ENCODE peak calls at places on chromosome 1, in nine cellular contexts. Q is effector memory CD4-positive, alpha-beta T cell; B is endodermal cell; X is mesendoderm; K is Peyer's patch; M is coronary artery; G is RWPE1; C is CD8-positive, alpha-beta T cell; R is right atrium auricular region. S is an unnamed sample.

GRCh38 chr1:41381691-41382530 is 20.7 kb downstream of the FOXO6 start:
- DNase-seq in X (no peak), B (peak), C (peak), K (peak), M (no peak), Q (no peak), R (no peak), G (peak), S (no peak)

GRCh38 chr1:156476501-156477298 is 23.9 kb downstream of the MEF2D start:
- DNase-seq in K (no peak), X (peak), Q (no peak), B (peak), R (no peak), M (no peak), C (peak), G (no peak), S (no peak)

GRCh38 chr1:21924503-21925005 is 12.6 kb downstream of the HSPG2 start:
- DNase-seq in C (no peak), Q (no peak), X (no peak), K (no peak), G (no peak), M (no peak), B (no peak), R (peak), S (no peak)

GRCh38 chr1:40740039-40740991 is 43.3 kb upstream of the KCNQ4 start:
- DNase-seq in Q (no peak), R (no peak), B (no peak), K (no peak), X (no peak), G (no peak), M (no peak), C (no peak), S (no peak)

GRCh38 chr1:248873993-248874671 is 15.2 kb upstream of the ZNF692 start:
- DNase-seq in B (peak), C (peak), Q (peak), K (peak), M (no peak), G (peak), R (peak), X (peak), S (peak)

GRCh38 chr1:53979712-53980450 is 33.7 kb downstream of the LRRC42 start:
- DNase-seq in B (peak), M (no peak), G (no peak), X (no peak), K (no peak), R (no peak), C (no peak), Q (no peak), S (no peak)

GRCh38 chr1:69611316-69611715 is 43.6 kb downstream of the LRRC7 start:
- DNase-seq in M (no peak), B (no peak), X (no peak), R (no peak), C (no peak), Q (no peak), G (no peak), K (no peak), S (no peak)

GRCh38 chr1:223726380-223727001 is 14.2 kb downstream of the CAPN2 start:
- DNase-seq in Q (peak), B (peak), G (peak), K (no peak), X (peak), M (peak), C (peak), R (peak), S (no peak)

GRCh38 chr1:247324913-247325312 is 6.8 kb downstream of the ZNF496 start:
- DNase-seq in G (no peak), B (no peak), R (no peak), X (no peak), M (no peak), Q (no peak), K (no peak), C (no peak), S (no peak)

GRCh38 chr1:23718482-23718881 is 24.8 kb upstream of the ELOA start:
- DNase-seq in K (no peak), M (no peak), G (peak), Q (no peak), C (no peak), B (peak), X (peak), R (no peak), S (no peak)

GRCh38 chr1:92461364-92462097 is 25.2 kb downstream of the GFI1 start:
- DNase-seq in C (no peak), Q (no peak), M (no peak), K (no peak), B (no peak), R (no peak), G (no peak), X (no peak), S (no peak)

GRCh38 chr1:179760521-179760920 is 17.4 kb downstream of the FAM163A start:
- DNase-seq in X (no peak), B (no peak), G (no peak), R (no peak), M (no peak), Q (no peak), C (no peak), K (no peak), S (no peak)

GRCh38 chr1:2628933-2629626 is 3.7 kb downstream of the MMEL1 start:
- DNase-seq in B (peak), C (no peak), Q (no peak), X (no peak), R (no peak), K (no peak), G (no peak), M (no peak), S (peak)

GRCh38 chr1:221858758-221859157 is 116.9 kb upstream of the DUSP10 start:
- DNase-seq in B (no peak), K (no peak), Q (no peak), R (no peak), C (no peak), G (peak), X (no peak), M (no peak), S (no peak)

GRCh38 chr1:10635385-10635896 is 160.7 kb downstream of the PEX14 start:
- DNase-seq in Q (no peak), M (no peak), G (peak), C (no peak), B (no peak), X (no peak), K (no peak), R (no peak), S (peak)

GRCh38 chr1:6440198-6441126 is 15.9 kb downstream of the ESPN start:
- DNase-seq in C (peak), K (peak), G (peak), X (peak), M (no peak), Q (peak), B (peak), R (no peak), S (no peak)

GRCh38 chr1:1250828-1251284 is 4.3 kb upstream of the C1QTNF12 start:
- DNase-seq in X (no peak), M (no peak), K (no peak), B (no peak), Q (peak), R (no peak), G (peak), C (peak), S (no peak)

GRCh38 chr1:60078182-60078581 is 4.6 kb upstream of the C1orf87 start:
- DNase-seq in X (no peak), R (no peak), B (no peak), M (no peak), C (no peak), G (no peak), K (no peak), Q (no peak), S (no peak)

GRCh38 chr1:201902198-201902597 is 13.5 kb downstream of the SHISA4 start:
- DNase-seq in C (no peak), Q (no peak), M (no peak), B (no peak), X (no peak), R (no peak), G (no peak), K (no peak), S (no peak)

GRCh38 chr1:201903135-201903534 is 14.4 kb downstream of the SHISA4 start:
- DNase-seq in G (no peak), M (peak), Q (no peak), C (no peak), B (no peak), R (no peak), X (peak), K (no peak), S (peak)

GRCh38 chr1:201905234-201905890 is 16.7 kb downstream of the SHISA4 start:
- DNase-seq in C (no peak), R (no peak), Q (no peak), G (no peak), X (no peak), K (no peak), M (no peak), B (no peak), S (no peak)

GRCh38 chr1:201906336-201906735 is 17.6 kb downstream of the SHISA4 start:
- DNase-seq in X (no peak), Q (no peak), K (no peak), B (no peak), R (no peak), G (no peak), C (no peak), M (no peak), S (no peak)

GRCh38 chr1:201904579-201904978 is 15.9 kb downstream of the SHISA4 start:
- DNase-seq in Q (no peak), M (no peak), R (no peak), B (no peak), K (no peak), C (no peak), G (peak), X (peak), S (no peak)
- H3K27ac ChIP-seq in Q (no peak), M (peak), R (peak), B (no peak), K (peak), C (no peak), G (no peak), X (no peak), S (peak)

GRCh38 chr1:72936151-72936740 is 653.9 kb upstream of the NEGR1 start:
- DNase-seq in G (peak), B (no peak), R (no peak), Q (no peak), X (no peak), C (no peak), K (no peak), M (no peak), S (no peak)
- H3K27ac ChIP-seq in G (no peak), B (no peak), R (no peak), Q (no peak), X (no peak), C (no peak), K (no peak), M (no peak), S (no peak)

DNA sequence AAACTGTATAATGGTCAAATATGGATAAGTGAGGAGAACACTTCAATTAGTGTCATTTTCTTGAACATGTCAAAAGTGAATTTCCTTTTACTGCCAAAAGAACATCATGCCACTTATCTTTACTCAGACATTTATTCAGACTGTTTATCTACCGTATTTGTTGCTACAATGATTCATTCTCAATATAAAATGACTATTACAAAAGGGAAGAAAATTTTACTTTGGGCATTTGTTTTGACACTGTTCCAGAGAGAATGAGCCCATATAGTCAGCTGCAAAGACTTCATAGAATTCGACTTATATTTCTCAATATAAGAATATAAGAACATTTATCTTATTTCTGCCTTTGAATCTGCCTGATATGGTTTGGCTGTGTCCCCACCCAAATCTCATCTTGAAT is 1699.1 kb downstream of the BRINP3 start:
- DNase-seq in G (no peak), Q (no peak), X (no peak), M (no peak), R (no peak), B (no peak), K (no peak), C (no peak), S (no peak)
- H3K27ac ChIP-seq in G (no peak), Q (no peak), X (no peak), M (no peak), R (no peak), B (no peak), K (no peak), C (no peak), S (no peak)

GRCh38 chr1:169110265-169110664 is 3.8 kb downstream of the ATP1B1 start:
- DNase-seq in X (peak), M (no peak), K (no peak), R (no peak), Q (no peak), G (no peak), B (no peak), C (no peak), S (no peak)

GRCh38 chr1:169108897-169109560 is 2.5 kb downstream of the ATP1B1 start:
- DNase-seq in M (no peak), G (no peak), B (peak), K (peak), Q (no peak), R (no peak), C (no peak), X (peak), S (no peak)

GRCh38 chr1:169111472-169111871 is 5.0 kb downstream of the ATP1B1 start:
- DNase-seq in R (no peak), M (no peak), C (no peak), X (no peak), Q (no peak), K (no peak), G (no peak), B (no peak), S (no peak)

GRCh38 chr1:169110691-169111447 is 4.4 kb downstream of the ATP1B1 start:
- DNase-seq in C (no peak), G (no peak), M (no peak), B (no peak), R (no peak), Q (no peak), K (no peak), X (no peak), S (no peak)

GRCh38 chr1:169109561-169110134 is 3.2 kb downstream of the ATP1B1 start:
- DNase-seq in Q (no peak), C (no peak), G (peak), M (peak), B (peak), K (peak), R (peak), X (peak), S (peak)
- H3K27ac ChIP-seq in Q (no peak), C (no peak), G (peak), M (peak), B (peak), K (peak), R (peak), X (no peak), S (peak)

S was measured in breast epithelium.